ENCODE peak calls at places on chromosomes 2 and 18, in six cellular contexts. One of them, this sample, is unnamed.

GRCh38 chr2:38601061-38601460 is 1.7 kb downstream of the HNRNPLL start:
- DNase-seq in IMR-90: no peak
- DNase-seq in neuronal stem cell: no peak
- DNase-seq in H9: no peak
- DNase-seq in mesenchymal stem cell: no peak
- DNase-seq in H1: no peak
- DNase-seq in this sample: no peak

GRCh38 chr2:60806988-60807681 is 51.1 kb downstream of the PAPOLG start:
- DNase-seq in IMR-90: peak
- DNase-seq in neuronal stem cell: no peak
- DNase-seq in H9: no peak
- DNase-seq in mesenchymal stem cell: peak
- DNase-seq in H1: no peak
- DNase-seq in this sample: no peak

GRCh38 chr18:45738660-45739059 is 14.7 kb downstream of the SLC14A1 start:
- DNase-seq in IMR-90: no peak
- DNase-seq in neuronal stem cell: no peak
- DNase-seq in H9: peak
- DNase-seq in mesenchymal stem cell: no peak
- DNase-seq in H1: no peak
- DNase-seq in this sample: no peak

GRCh38 chr2:156229724-156230362 is 102.7 kb downstream of the NR4A2 start:
- DNase-seq in IMR-90: no peak
- DNase-seq in neuronal stem cell: no peak
- DNase-seq in H9: no peak
- DNase-seq in mesenchymal stem cell: no peak
- DNase-seq in H1: no peak
- DNase-seq in this sample: no peak

GRCh38 chr2:171923206-171923605 is 945 bp downstream of the HAT1 start:
- DNase-seq in IMR-90: peak
- DNase-seq in neuronal stem cell: no peak
- DNase-seq in H9: no peak
- DNase-seq in mesenchymal stem cell: peak
- DNase-seq in H1: no peak
- DNase-seq in this sample: peak

GRCh38 chr2:179201884-179202283 is 62.7 kb downstream of the SESTD1 start:
- DNase-seq in IMR-90: peak
- DNase-seq in neuronal stem cell: no peak
- DNase-seq in H9: no peak
- DNase-seq in mesenchymal stem cell: no peak
- DNase-seq in H1: no peak
- DNase-seq in this sample: no peak

GRCh38 chr2:230871361-230872150 is 6.8 kb downstream of the ITM2C start:
- DNase-seq in IMR-90: no peak
- DNase-seq in neuronal stem cell: no peak
- DNase-seq in H9: no peak
- DNase-seq in mesenchymal stem cell: no peak
- DNase-seq in H1: no peak
- DNase-seq in this sample: no peak

GRCh38 chr2:185967335-185967734 is 228.7 kb downstream of the FSIP2 start:
- DNase-seq in IMR-90: no peak
- DNase-seq in neuronal stem cell: no peak
- DNase-seq in H9: no peak
- DNase-seq in mesenchymal stem cell: no peak
- DNase-seq in H1: no peak
- DNase-seq in this sample: no peak

GRCh38 chr2:129934044-129934822 is 45.2 kb upstream of the RAB6C start:
- DNase-seq in IMR-90: no peak
- DNase-seq in neuronal stem cell: no peak
- DNase-seq in H9: peak
- DNase-seq in mesenchymal stem cell: no peak
- DNase-seq in H1: no peak
- DNase-seq in this sample: no peak

GRCh38 chr2:68766378-68766845 is 31.8 kb downstream of the ARHGAP25 start:
- DNase-seq in IMR-90: peak
- DNase-seq in neuronal stem cell: no peak
- DNase-seq in H9: no peak
- DNase-seq in mesenchymal stem cell: peak
- DNase-seq in H1: no peak
- DNase-seq in this sample: no peak

GRCh38 chr2:33205693-33206434 is 259.1 kb downstream of the LTBP1 start:
- DNase-seq in IMR-90: no peak
- DNase-seq in neuronal stem cell: no peak
- DNase-seq in H9: no peak
- DNase-seq in mesenchymal stem cell: no peak
- DNase-seq in H1: no peak
- DNase-seq in this sample: no peak

GRCh38 chr2:26025509-26025908 is 8.4 kb upstream of the RAB10 start:
- DNase-seq in IMR-90: no peak
- DNase-seq in neuronal stem cell: no peak
- DNase-seq in H9: no peak
- DNase-seq in mesenchymal stem cell: no peak
- DNase-seq in H1: no peak
- DNase-seq in this sample: no peak

GRCh38 chr18:23158884-23159820 is 23.9 kb downstream of the CABLES1 start:
- DNase-seq in IMR-90: no peak
- DNase-seq in neuronal stem cell: no peak
- DNase-seq in H9: no peak
- DNase-seq in mesenchymal stem cell: no peak
- DNase-seq in H1: no peak
- DNase-seq in this sample: no peak

GRCh38 chr2:202032841-202033316 is 776 bp upstream of the FZD7 start:
- DNase-seq in IMR-90: peak
- DNase-seq in neuronal stem cell: peak
- DNase-seq in H9: peak
- DNase-seq in mesenchymal stem cell: peak
- DNase-seq in H1: no peak
- DNase-seq in this sample: peak

GRCh38 chr2:212770240-212770639 is 231.6 kb upstream of the ERBB4 start:
- DNase-seq in IMR-90: no peak
- DNase-seq in neuronal stem cell: no peak
- DNase-seq in H9: no peak
- DNase-seq in mesenchymal stem cell: no peak
- DNase-seq in H1: no peak
- DNase-seq in this sample: no peak

GRCh38 chr2:241511091-241511741 is 2.8 kb upstream of the STK25 start:
- DNase-seq in IMR-90: no peak
- DNase-seq in neuronal stem cell: no peak
- DNase-seq in H9: no peak
- DNase-seq in mesenchymal stem cell: no peak
- DNase-seq in H1: no peak
- DNase-seq in this sample: no peak

GRCh38 chr2:132437852-132438649 is 21.4 kb downstream of the GPR39 start:
- DNase-seq in IMR-90: no peak
- DNase-seq in neuronal stem cell: no peak
- DNase-seq in H9: no peak
- DNase-seq in mesenchymal stem cell: no peak
- DNase-seq in H1: no peak
- DNase-seq in this sample: no peak

GRCh38 chr2:10327896-10328666 is 25.4 kb downstream of the HPCAL1 start:
- DNase-seq in IMR-90: no peak
- DNase-seq in neuronal stem cell: no peak
- DNase-seq in H9: no peak
- DNase-seq in mesenchymal stem cell: no peak
- DNase-seq in H1: no peak
- DNase-seq in this sample: no peak

GRCh38 chr2:239152916-239153305 is 247.9 kb downstream of the HDAC4 start:
- DNase-seq in IMR-90: no peak
- DNase-seq in neuronal stem cell: no peak
- DNase-seq in H9: no peak
- DNase-seq in mesenchymal stem cell: no peak
- DNase-seq in H1: no peak
- DNase-seq in this sample: no peak

GRCh38 chr2:198917926-198918325 is 539.8 kb downstream of the SATB2 start:
- DNase-seq in IMR-90: no peak
- DNase-seq in neuronal stem cell: no peak
- DNase-seq in H9: no peak
- DNase-seq in mesenchymal stem cell: no peak
- DNase-seq in H1: no peak
- DNase-seq in this sample: no peak
- H3K4me2 ChIP-seq in IMR-90: no peak
- H3K4me2 ChIP-seq in neuronal stem cell: no peak
- H3K4me2 ChIP-seq in H9: no peak
- H3K4me2 ChIP-seq in mesenchymal stem cell: no peak
- H3K4me2 ChIP-seq in H1: no peak
- H3K4me2 ChIP-seq in this sample: no peak

DNA sequence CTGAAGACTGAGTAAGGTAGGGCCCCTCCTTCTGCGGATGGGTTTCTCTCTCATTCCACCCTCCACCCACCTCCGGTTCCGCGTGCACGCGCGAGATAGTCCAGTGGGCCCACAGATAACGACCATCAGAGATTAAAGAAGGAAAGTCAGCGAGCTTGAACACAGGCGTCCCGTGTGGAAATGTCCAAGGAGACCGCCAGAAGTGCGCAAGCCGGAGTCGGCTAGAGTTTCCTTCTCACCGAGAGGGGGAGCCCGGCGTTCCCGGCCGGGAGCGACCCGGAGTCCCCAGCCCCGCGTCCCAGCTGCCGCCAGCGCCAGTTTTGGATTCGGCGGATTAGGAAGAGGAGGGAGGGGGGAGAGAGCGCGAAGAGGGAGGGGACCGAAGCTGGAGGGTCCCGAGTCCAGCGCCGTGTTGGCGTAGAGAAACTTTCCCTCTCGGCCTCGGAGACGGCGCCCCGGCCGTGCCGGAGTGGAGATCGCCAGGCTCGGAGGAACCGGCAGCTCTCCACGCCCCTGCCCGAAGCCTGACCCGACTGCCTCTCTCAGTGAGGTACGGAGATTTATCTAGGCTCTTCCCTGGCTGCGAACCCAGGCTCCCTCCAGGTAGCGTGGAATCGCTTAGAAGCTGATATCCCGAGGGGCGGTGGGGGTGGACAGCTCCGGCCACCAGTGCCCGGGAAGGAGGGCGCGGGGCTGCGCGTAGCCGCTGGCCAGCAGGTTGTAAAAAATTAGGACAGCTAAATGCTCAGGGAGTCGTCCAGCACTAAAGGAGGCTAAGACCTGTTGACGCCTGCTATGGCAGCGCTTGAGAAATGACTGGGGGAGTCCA is at the start of gene GULP1:
- DNase-seq in IMR-90: peak
- DNase-seq in neuronal stem cell: peak
- DNase-seq in H9: peak
- DNase-seq in mesenchymal stem cell: peak
- DNase-seq in H1: no peak
- DNase-seq in this sample: peak
- H4K8ac ChIP-seq in IMR-90: peak
- H4K8ac ChIP-seq in neuronal stem cell: no peak
- H4K8ac ChIP-seq in H9: no peak
- H4K8ac ChIP-seq in mesenchymal stem cell: peak
- H4K8ac ChIP-seq in H1: peak
- H4K8ac ChIP-seq in this sample: peak

DNA sequence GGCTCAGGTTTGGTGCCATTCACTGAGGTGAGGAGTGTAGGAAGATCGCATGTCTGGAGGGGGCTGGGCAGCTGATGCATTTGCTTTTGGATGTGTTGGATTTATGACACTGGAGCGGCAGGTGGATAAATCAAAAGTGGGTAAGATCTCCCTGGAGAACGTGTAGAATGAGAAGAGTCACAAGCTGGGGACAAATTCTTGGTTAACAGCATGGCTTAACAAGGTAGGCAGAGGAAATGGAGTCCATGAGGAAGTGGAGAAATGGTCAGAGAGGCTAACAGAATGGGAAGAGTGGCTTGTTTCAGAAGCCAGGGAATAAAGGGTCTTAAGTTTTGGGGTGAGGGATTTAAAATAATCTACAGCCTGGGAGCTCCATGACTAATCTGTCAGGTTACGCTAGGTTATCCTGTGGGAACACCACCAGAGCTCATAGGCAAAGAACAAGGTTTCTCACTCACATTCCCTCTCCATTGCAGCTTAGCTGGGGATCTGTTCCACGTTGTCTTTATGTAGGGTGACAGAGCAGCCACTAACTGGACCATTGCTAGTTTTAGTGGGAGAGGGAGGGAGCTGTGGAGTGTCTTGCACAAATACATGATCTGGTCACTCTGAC is 12.8 kb downstream of the TSN start:
- DNase-seq in IMR-90: no peak
- DNase-seq in neuronal stem cell: no peak
- DNase-seq in H9: no peak
- DNase-seq in mesenchymal stem cell: no peak
- DNase-seq in H1: no peak
- DNase-seq in this sample: no peak
- H4K91ac ChIP-seq in IMR-90: no peak
- H4K91ac ChIP-seq in neuronal stem cell: no peak
- H4K91ac ChIP-seq in H9: no peak
- H4K91ac ChIP-seq in mesenchymal stem cell: no peak
- H4K91ac ChIP-seq in H1: no peak
- H4K91ac ChIP-seq in this sample: no peak

GRCh38 chr2:46715541-46715940 is 200.1 kb downstream of the MCFD2 start:
- DNase-seq in IMR-90: no peak
- DNase-seq in neuronal stem cell: no peak
- DNase-seq in H9: no peak
- DNase-seq in mesenchymal stem cell: no peak
- DNase-seq in H1: no peak
- DNase-seq in this sample: no peak

GRCh38 chr2:46719499-46719898 is 196.1 kb downstream of the MCFD2 start:
- DNase-seq in IMR-90: peak
- DNase-seq in neuronal stem cell: no peak
- DNase-seq in H9: no peak
- DNase-seq in mesenchymal stem cell: peak
- DNase-seq in H1: no peak
- DNase-seq in this sample: no peak

GRCh38 chr2:46716806-46717732 is 198.5 kb downstream of the MCFD2 start:
- DNase-seq in IMR-90: peak
- DNase-seq in neuronal stem cell: no peak
- DNase-seq in H9: no peak
- DNase-seq in mesenchymal stem cell: no peak
- DNase-seq in H1: no peak
- DNase-seq in this sample: no peak

GRCh38 chr2:46718797-46719196 is 196.8 kb downstream of the MCFD2 start:
- DNase-seq in IMR-90: no peak
- DNase-seq in neuronal stem cell: no peak
- DNase-seq in H9: no peak
- DNase-seq in mesenchymal stem cell: no peak
- DNase-seq in H1: no peak
- DNase-seq in this sample: peak

GRCh38 chr2:46717733-46718121 is 197.9 kb downstream of the MCFD2 start:
- DNase-seq in IMR-90: peak
- DNase-seq in neuronal stem cell: no peak
- DNase-seq in H9: no peak
- DNase-seq in mesenchymal stem cell: no peak
- DNase-seq in H1: no peak
- DNase-seq in this sample: no peak
- H3K4me2 ChIP-seq in IMR-90: peak
- H3K4me2 ChIP-seq in neuronal stem cell: no peak
- H3K4me2 ChIP-seq in H9: no peak
- H3K4me2 ChIP-seq in mesenchymal stem cell: peak
- H3K4me2 ChIP-seq in H1: peak
- H3K4me2 ChIP-seq in this sample: no peak